ENCODE peak calls at places on chromosomes 1 and 21, in six cellular contexts. Z, L, C, H, E and Q are unnamed samples.

GRCh38 chr1:45926302-45926701 is 122.9 kb downstream of the MAST2 start:
- DNase-seq in Z (no peak), L (no peak), C (no peak), H (no peak), E (no peak), Q (peak)

GRCh38 chr1:162696286-162696862 is 64.1 kb downstream of the DDR2 start:
- DNase-seq in Z (peak), L (no peak), C (peak), H (no peak), E (peak), Q (peak)

GRCh38 chr21:45998871-45999580 is 17.5 kb downstream of the COL6A1 start:
- DNase-seq in Z (no peak), L (no peak), C (no peak), H (no peak), E (no peak), Q (no peak)

GRCh38 chr21:42553435-42553834 is 39.8 kb downstream of the SLC37A1 start:
- DNase-seq in Z (no peak), L (no peak), C (no peak), H (no peak), E (no peak), Q (peak)

GRCh38 chr1:202579806-202580205 is 130.4 kb downstream of the SYT2 start:
- DNase-seq in Z (no peak), L (no peak), C (no peak), H (no peak), E (peak), Q (no peak)

GRCh38 chr1:206785366-206785765 is 13.1 kb upstream of the IL10 start:
- DNase-seq in Z (no peak), L (no peak), C (no peak), H (no peak), E (no peak), Q (no peak)

GRCh38 chr1:198545156-198545555 is 4.7 kb upstream of the ATP6V1G3 start:
- DNase-seq in Z (no peak), L (no peak), C (no peak), H (no peak), E (no peak), Q (no peak)

GRCh38 chr1:165903672-165904071 is 76.3 kb downstream of the UCK2 start:
- DNase-seq in Z (peak), L (no peak), C (no peak), H (no peak), E (peak), Q (no peak)

GRCh38 chr21:32412162-32412997 is at the start of gene EVA1C:
- DNase-seq in Z (peak), L (no peak), C (no peak), H (no peak), E (peak), Q (peak)

GRCh38 chr1:234875953-234876814 is 252.5 kb downstream of the TOMM20 start:
- DNase-seq in Z (no peak), L (no peak), C (no peak), H (no peak), E (peak), Q (no peak)

GRCh38 chr1:146020058-146020738 is 1.3 kb downstream of the HJV start:
- DNase-seq in Z (no peak), L (no peak), C (no peak), H (no peak), E (no peak), Q (no peak)

GRCh38 chr1:4682607-4683220 is 28.3 kb downstream of the AJAP1 start:
- DNase-seq in Z (no peak), L (no peak), C (no peak), H (no peak), E (no peak), Q (no peak)

GRCh38 chr1:43930168-43930948 is 3.2 kb upstream of the ARTN start:
- DNase-seq in Z (no peak), L (no peak), C (no peak), H (peak), E (no peak), Q (peak)

GRCh38 chr1:44100183-44100582 is 18.4 kb upstream of the KLF17 start:
- DNase-seq in Z (no peak), L (no peak), C (no peak), H (no peak), E (no peak), Q (no peak)

GRCh38 chr1:183180213-183180612 is 5.9 kb upstream of the LAMC2 start:
- DNase-seq in Z (peak), L (no peak), C (no peak), H (no peak), E (peak), Q (no peak)

GRCh38 chr1:218886472-218886871 is 287.2 kb upstream of the LYPLAL1 start:
- DNase-seq in Z (peak), L (no peak), C (no peak), H (no peak), E (peak), Q (no peak)

GRCh38 chr1:169184812-169185211 is 78.3 kb downstream of the ATP1B1 start:
- DNase-seq in Z (no peak), L (no peak), C (no peak), H (no peak), E (no peak), Q (no peak)

GRCh38 chr1:230308039-230308438 is 118.1 kb downstream of the PGBD5 start:
- DNase-seq in Z (peak), L (no peak), C (no peak), H (no peak), E (peak), Q (no peak)

GRCh38 chr21:35226960-35227741 is 178.0 kb upstream of the RUNX1 start:
- DNase-seq in Z (no peak), L (no peak), C (no peak), H (peak), E (no peak), Q (no peak)

GRCh38 chr1:85623061-85623471 is 42.5 kb downstream of the CCN1 start:
- DNase-seq in Z (peak), L (peak), C (no peak), H (no peak), E (peak), Q (no peak)

GRCh38 chr1:23745515-23745914 is 2.2 kb downstream of the ELOA start:
- DNase-seq in Z (peak), L (no peak), C (no peak), H (peak), E (peak), Q (peak)

GRCh38 chr1:233654667-233655432 is 40.9 kb downstream of the KCNK1 start:
- DNase-seq in Z (peak), L (peak), C (no peak), H (no peak), E (peak), Q (no peak)

GRCh38 chr1:64112281-64112680 is 91.1 kb upstream of the UBE2U start:
- DNase-seq in Z (peak), L (peak), C (no peak), H (no peak), E (peak), Q (no peak)

GRCh38 chr1:231971397-231972233 is 345.0 kb downstream of the DISC1 start:
- DNase-seq in Z (peak), L (peak), C (no peak), H (no peak), E (peak), Q (no peak)

GRCh38 chr1:11058595-11059165 is 1.1 kb downstream of the SRM start:
- DNase-seq in Z (peak), L (no peak), C (no peak), H (peak), E (no peak), Q (no peak)
- H3K4me2 ChIP-seq in Z (peak), L (peak), C (peak), H (peak), E (peak), Q (peak)

DNA sequence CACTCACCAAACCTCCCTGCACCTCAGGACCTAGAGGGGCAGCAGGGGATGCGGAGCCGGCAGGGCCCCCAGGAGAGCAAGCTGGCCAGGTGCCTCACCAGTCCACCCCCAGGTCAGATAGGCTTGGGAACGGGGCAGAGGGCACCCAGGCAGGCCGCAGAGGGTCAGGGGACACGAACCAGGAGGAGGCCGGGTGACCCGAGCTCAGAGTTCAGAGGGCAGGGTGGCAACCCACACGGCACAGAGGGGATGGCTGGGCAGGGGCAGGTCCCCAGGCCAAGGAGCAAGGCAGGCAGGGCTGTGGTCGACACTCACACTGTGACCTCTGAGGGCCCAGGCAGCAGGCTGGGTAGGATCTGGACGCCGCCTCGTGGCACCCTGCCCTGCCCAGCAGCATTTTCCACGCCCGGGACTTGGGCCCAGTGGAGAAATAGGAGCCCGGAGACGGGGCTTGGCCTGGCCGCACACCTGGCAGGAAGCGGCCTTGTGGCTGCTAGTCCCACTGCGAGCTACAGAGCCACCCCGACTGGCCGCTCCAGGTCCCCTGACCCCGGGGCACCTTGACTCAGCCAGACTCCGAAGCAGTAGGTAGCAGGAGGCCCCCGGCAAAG is 5.3 kb downstream of the DVL1 start:
- DNase-seq in Z (no peak), L (no peak), C (no peak), H (no peak), E (no peak), Q (no peak)
- H3K4me3 ChIP-seq in Z (no peak), L (no peak), C (no peak), H (no peak), E (no peak), Q (no peak)

GRCh38 chr1:27342391-27342777 is 562 bp downstream of the SYTL1 start:
- DNase-seq in Z (no peak), L (no peak), C (no peak), H (peak), E (no peak), Q (no peak)
- H3K4me2 ChIP-seq in Z (peak), L (peak), C (no peak), H (peak), E (no peak), Q (no peak)

DNA sequence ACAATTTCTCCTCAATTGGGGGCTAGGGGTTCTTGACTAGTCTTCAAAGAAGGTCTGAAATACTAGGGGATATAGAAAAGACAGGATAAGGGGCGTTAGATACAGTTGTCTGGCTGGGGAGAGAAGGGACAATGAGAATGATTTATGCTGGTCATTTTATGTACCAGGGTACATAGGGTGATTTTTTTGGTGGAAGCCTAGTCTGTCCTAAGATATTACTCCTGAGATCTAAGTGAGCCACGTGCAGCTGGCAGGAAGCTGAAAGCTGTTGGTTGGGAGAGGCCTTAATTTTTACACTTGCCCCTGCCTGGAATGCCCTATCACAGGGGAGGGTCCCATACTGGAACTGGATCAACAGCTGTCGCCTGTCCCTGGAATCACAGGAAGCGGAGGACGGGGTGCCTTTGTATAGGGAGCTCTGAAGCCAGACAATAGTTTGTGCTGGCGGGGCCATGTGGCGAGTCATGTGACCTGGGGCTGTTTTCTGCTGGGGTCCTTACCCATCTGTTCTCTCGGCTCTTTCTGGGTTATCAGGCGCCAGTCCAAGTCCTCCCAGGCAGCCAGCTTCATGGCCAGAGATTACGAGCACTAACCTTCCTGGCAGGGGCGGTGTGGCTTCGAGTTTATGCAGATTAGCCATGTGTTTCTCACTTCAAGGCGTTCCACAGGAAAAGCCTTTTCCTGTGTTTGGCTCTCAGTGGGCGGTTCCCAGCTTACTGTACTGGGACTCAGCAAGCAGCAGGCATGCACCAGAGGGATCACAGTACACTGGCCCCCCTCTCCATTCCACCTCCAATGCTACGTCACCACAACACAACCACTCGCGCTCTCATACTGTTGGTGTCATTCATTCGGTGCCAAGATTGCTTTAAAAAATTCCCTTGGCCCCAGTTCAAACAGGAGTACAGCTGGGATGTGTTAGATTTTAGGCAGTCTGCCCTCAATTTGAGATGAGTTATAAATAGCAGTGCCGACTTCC is 27.5 kb downstream of the ARID1A start:
- DNase-seq in Z (peak), L (peak), C (peak), H (peak), E (peak), Q (peak)
- H3K4me3 ChIP-seq in Z (no peak), L (no peak), C (no peak), H (peak), E (no peak), Q (no peak)

GRCh38 chr1:94542088-94542671 is 621 bp upstream of the F3 start:
- DNase-seq in Z (peak), L (peak), C (no peak), H (no peak), E (peak), Q (peak)

GRCh38 chr1:94544706-94545490 is 3.3 kb upstream of the F3 start:
- DNase-seq in Z (peak), L (no peak), C (no peak), H (no peak), E (peak), Q (peak)

GRCh38 chr1:94541175-94542087 is at the start of gene F3:
- DNase-seq in Z (peak), L (peak), C (peak), H (no peak), E (peak), Q (peak)

GRCh38 chr1:94543003-94543402 is 1.4 kb upstream of the F3 start:
- DNase-seq in Z (peak), L (peak), C (no peak), H (no peak), E (peak), Q (peak)

DNA sequence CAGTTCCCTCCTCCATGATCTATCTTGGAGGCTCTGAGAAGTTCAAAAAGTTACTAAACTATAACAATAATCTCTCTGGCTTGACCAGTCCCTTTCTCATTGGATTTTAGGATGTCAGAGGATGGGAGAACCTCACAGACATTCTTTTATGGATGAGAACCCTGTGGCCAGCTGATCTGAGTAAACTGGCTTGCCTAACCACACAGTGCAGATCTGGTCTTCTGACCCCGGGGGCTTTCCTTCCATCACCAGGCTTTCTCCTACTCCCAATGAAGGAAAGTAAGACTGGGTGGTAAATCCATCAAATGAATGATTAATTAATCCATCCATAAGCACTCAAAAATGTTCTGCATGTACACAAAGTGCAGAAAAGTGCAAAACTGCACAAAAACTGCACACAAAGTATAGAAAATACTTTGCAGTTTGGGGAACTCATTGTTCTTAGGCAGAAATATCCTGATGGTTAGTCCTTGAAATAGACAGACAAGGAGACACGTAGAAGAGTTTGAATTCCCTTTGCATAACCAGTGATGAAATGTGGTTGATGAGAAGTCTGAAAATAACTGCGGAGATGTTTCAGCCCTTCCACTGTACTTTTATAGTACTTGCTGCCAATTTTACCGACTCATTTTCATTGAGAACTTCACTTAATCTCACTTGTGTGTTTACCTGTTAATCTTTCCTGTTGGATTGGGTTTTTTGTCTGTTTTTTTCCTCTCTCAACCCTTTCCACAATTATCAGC is 2.5 kb upstream of the F3 start:
- DNase-seq in Z (peak), L (no peak), C (no peak), H (no peak), E (peak), Q (no peak)
- H3K4me2 ChIP-seq in Z (peak), L (no peak), C (no peak), H (no peak), E (peak), Q (no peak)

GRCh38 chr1:226223157-226223785 is at the start of gene MIXL1:
- DNase-seq in Z (no peak), L (no peak), C (no peak), H (peak), E (peak), Q (peak)

GRCh38 chr1:226217273-226217672 is 6.2 kb upstream of the MIXL1 start:
- DNase-seq in Z (no peak), L (no peak), C (no peak), H (no peak), E (peak), Q (no peak)

GRCh38 chr1:226223786-226224244 is 351 bp downstream of the MIXL1 start:
- DNase-seq in Z (no peak), L (no peak), C (peak), H (peak), E (peak), Q (peak)

GRCh38 chr1:226222686-226223085 is 778 bp upstream of the MIXL1 start:
- DNase-seq in Z (no peak), L (no peak), C (no peak), H (no peak), E (no peak), Q (no peak)

GRCh38 chr1:226220473-226221189 is 2.8 kb upstream of the MIXL1 start:
- DNase-seq in Z (no peak), L (no peak), C (no peak), H (no peak), E (no peak), Q (peak)
- H3K4me3 ChIP-seq in Z (no peak), L (no peak), C (no peak), H (no peak), E (no peak), Q (no peak)

GRCh38 chr1:175839678-175840669 is 96.6 kb upstream of the TNR start:
- DNase-seq in Z (peak), L (no peak), C (no peak), H (no peak), E (no peak), Q (no peak)
- H3K4me2 ChIP-seq in Z (peak), L (peak), C (no peak), H (no peak), E (peak), Q (no peak)

GRCh38 chr1:228037401-228038386 is 30.9 kb downstream of the WNT3A start:
- DNase-seq in Z (peak), L (no peak), C (peak), H (no peak), E (peak), Q (peak)
- H3K4me3 ChIP-seq in Z (no peak), L (no peak), C (peak), H (no peak), E (no peak), Q (peak)

DNA sequence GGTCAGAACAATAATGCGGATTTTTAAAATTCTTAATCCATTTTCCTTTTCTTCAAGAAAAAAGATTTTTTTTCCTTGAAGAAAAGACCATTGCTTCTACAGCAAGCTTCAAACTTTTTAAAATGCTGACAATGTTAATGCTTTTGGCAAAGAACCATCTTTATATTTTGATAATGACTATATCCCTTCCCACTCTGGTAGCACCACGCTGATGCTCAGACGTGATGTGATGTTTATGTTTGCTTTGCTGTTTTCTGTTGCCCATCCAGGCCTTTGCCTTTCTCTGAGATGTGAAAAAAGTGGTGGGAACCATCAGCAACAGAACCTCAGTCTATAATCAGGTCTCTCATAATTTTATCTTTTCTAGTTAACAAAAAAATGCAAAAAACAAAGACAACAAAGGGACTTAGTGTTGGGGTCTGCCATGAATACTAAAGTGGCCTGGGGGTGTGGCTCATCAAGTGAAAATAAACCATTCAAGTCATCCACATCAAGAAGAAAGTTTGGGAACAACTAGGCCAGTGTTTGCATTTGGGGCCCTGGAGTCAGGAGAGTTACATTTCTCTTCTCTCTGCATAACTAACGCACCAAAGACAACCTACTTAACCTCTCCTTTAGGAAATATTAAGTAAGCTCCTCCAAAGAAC is 244.6 kb upstream of the DMRTA2 start:
- DNase-seq in Z (no peak), L (no peak), C (no peak), H (no peak), E (peak), Q (no peak)
- H3K4me2 ChIP-seq in Z (no peak), L (no peak), C (no peak), H (no peak), E (no peak), Q (no peak)

GRCh38 chr1:79683420-79683819 is 676.9 kb upstream of the ADGRL4 start:
- DNase-seq in Z (no peak), L (no peak), C (no peak), H (no peak), E (no peak), Q (no peak)

GRCh38 chr1:79681382-79681781 is 674.9 kb upstream of the ADGRL4 start:
- DNase-seq in Z (no peak), L (no peak), C (no peak), H (no peak), E (no peak), Q (no peak)

GRCh38 chr1:79682478-79682877 is 675.9 kb upstream of the ADGRL4 start:
- DNase-seq in Z (no peak), L (no peak), C (no peak), H (no peak), E (no peak), Q (no peak)

DNA sequence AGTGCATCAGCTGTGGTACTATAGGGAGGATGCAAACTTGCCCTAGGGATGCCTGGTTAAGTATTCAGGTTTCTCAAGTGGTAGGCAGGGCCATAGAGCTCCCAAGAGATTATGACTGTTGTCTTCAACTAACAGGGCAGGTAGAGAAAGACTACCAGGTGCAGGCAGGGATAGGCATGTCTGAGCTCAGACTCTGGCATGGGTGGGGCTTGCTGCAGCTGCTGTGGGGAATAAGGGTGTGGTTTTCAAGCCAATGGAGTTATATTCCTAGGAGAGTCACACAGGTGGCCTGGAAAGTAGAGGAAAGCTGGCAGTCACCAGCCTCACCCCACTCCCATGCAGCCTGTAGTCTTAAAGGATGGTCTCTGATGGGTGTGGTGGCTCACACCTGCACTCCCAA is 673.4 kb upstream of the ADGRL4 start:
- DNase-seq in Z (peak), L (no peak), C (no peak), H (no peak), E (no peak), Q (no peak)
- H3K4me3 ChIP-seq in Z (no peak), L (no peak), C (no peak), H (no peak), E (no peak), Q (no peak)